ENCODE peak calls at places on chromosomes 5 and 9, in five cellular contexts. A is GM12878, Q is colonic mucosa, V is adrenal gland, Y is breast epithelium. D is an unnamed sample. For H3K4me1, the result is how much of the 10 kb centered on the place peaks cover.

GRCh38 chr5:107295914-107296313 is 374.8 kb downstream of the EFNA5 start:
- DNase-seq in A (no peak), Q (no peak), V (no peak), Y (no peak), D (no peak)

GRCh38 chr5:51810592-51810991 is 427.3 kb downstream of the ISL1 start:
- DNase-seq in A (no peak), Q (no peak), V (no peak), Y (no peak), D (no peak)

GRCh38 chr5:146947181-146947941 is 68.8 kb upstream of the PPP2R2B start:
- DNase-seq in A (no peak), Q (no peak), V (peak), Y (no peak), D (no peak)

GRCh38 chr9:128361296-128361980 is 9.7 kb upstream of the URM1 start:
- DNase-seq in A (no peak), Q (peak), V (no peak), Y (no peak), D (no peak)

GRCh38 chr5:177349362-177349647 is 2.2 kb downstream of the LMAN2 start:
- DNase-seq in A (no peak), Q (no peak), V (no peak), Y (no peak), D (no peak)

GRCh38 chr9:107358867-107359440 is 75.9 kb downstream of the RAD23B start:
- DNase-seq in A (no peak), Q (no peak), V (no peak), Y (no peak), D (no peak)

GRCh38 chr5:115838885-115839518 is 2.4 kb downstream of the ATG12 start:
- DNase-seq in A (no peak), Q (no peak), V (no peak), Y (no peak), D (no peak)

GRCh38 chr9:137694962-137695875 is 76.4 kb downstream of the EHMT1 start:
- DNase-seq in A (no peak), Q (peak), V (peak), Y (no peak), D (peak)

GRCh38 chr5:153654892-153655520 is 164.5 kb downstream of the GRIA1 start:
- DNase-seq in A (no peak), Q (no peak), V (no peak), Y (no peak), D (no peak)

GRCh38 chr9:131545003-131545785 is at the start of gene PRRT1B:
- DNase-seq in A (no peak), Q (peak), V (no peak), Y (peak), D (no peak)

GRCh38 chr5:154316223-154316967 is 125.9 kb downstream of the GALNT10 start:
- DNase-seq in A (no peak), Q (no peak), V (no peak), Y (no peak), D (no peak)

GRCh38 chr5:140951636-140952035 is 14.6 kb upstream of the PCDHAC2 start:
- DNase-seq in A (no peak), Q (no peak), V (no peak), Y (no peak), D (no peak)

GRCh38 chr5:178436326-178436940 is 153.8 kb downstream of the COL23A1 start:
- DNase-seq in A (no peak), Q (no peak), V (no peak), Y (no peak), D (no peak)

GRCh38 chr9:2181794-2182193 is 166.6 kb downstream of the SMARCA2 start:
- DNase-seq in A (no peak), Q (no peak), V (peak), Y (no peak), D (no peak)

GRCh38 chr5:1732955-1733354 is 66.7 kb downstream of the MRPL36 start:
- DNase-seq in A (no peak), Q (peak), V (no peak), Y (no peak), D (no peak)

GRCh38 chr9:118577121-118577520 is 792.1 kb downstream of the BRINP1 start:
- DNase-seq in A (no peak), Q (no peak), V (no peak), Y (no peak), D (no peak)

GRCh38 chr5:170262061-170262764 is 29.4 kb downstream of the C5orf58 start:
- DNase-seq in A (no peak), Q (no peak), V (no peak), Y (no peak), D (no peak)

GRCh38 chr9:78097541-78097940 is 65.9 kb upstream of the GNAQ start:
- DNase-seq in A (no peak), Q (no peak), V (no peak), Y (no peak), D (no peak)

GRCh38 chr5:55472642-55473041 is 62.1 kb downstream of the PLPP1 start:
- DNase-seq in A (no peak), Q (no peak), V (no peak), Y (no peak), D (no peak)

GRCh38 chr5:76270214-76270613 is 132.9 kb upstream of the IQGAP2 start:
- DNase-seq in A (no peak), Q (no peak), V (no peak), Y (no peak), D (no peak)

GRCh38 chr5:91010090-91010489 is 373.0 kb downstream of the ARRDC3 start:
- DNase-seq in A (no peak), Q (no peak), V (no peak), Y (no peak), D (no peak)

GRCh38 chr5:176473335-176474006 is 25.3 kb downstream of the FAF2 start:
- DNase-seq in A (no peak), Q (no peak), V (no peak), Y (no peak), D (no peak)

GRCh38 chr9:21549251-21549765 is 67.2 kb upstream of the IFNE start:
- DNase-seq in A (no peak), Q (peak), V (no peak), Y (no peak), D (no peak)

GRCh38 chr5:178214160-178214803 is 9.9 kb downstream of the HNRNPAB start:
- DNase-seq in A (no peak), Q (no peak), V (no peak), Y (no peak), D (no peak)

GRCh38 chr5:60672693-60673264 is 27.2 kb downstream of the DEPDC1B start:
- DNase-seq in A (no peak), Q (peak), V (no peak), Y (no peak), D (no peak)

GRCh38 chr5:6011199-6011598 is 367.1 kb downstream of the MED10 start:
- DNase-seq in A (no peak), Q (no peak), V (no peak), Y (no peak), D (no peak)

GRCh38 chr5:13939647-13940046 is 4.8 kb downstream of the DNAH5 start:
- DNase-seq in A (no peak), Q (no peak), V (no peak), Y (no peak), D (no peak)

GRCh38 chr5:34656700-34657549 is 797 bp downstream of the RAI14 start:
- DNase-seq in A (no peak), Q (peak), V (peak), Y (peak), D (peak)

GRCh38 chr5:113058269-113058668 is 81.7 kb downstream of the DCP2 start:
- DNase-seq in A (no peak), Q (no peak), V (no peak), Y (no peak), D (no peak)

GRCh38 chr9:130196643-130197042 is 24.4 kb downstream of the NCS1 start:
- DNase-seq in A (no peak), Q (no peak), V (peak), Y (no peak), D (no peak)

GRCh38 chr5:132055808-132056609 is 4.4 kb upstream of the IL3 start:
- DNase-seq in A (no peak), Q (peak), V (no peak), Y (peak), D (peak)

GRCh38 chr9:92954078-92954861 is 6.9 kb downstream of the FGD3 start:
- DNase-seq in A (peak), Q (peak), V (peak), Y (peak), D (peak)

GRCh38 chr9:131320031-131320685 is 30.6 kb downstream of the PLPP7 start:
- DNase-seq in A (no peak), Q (no peak), V (no peak), Y (no peak), D (peak)

GRCh38 chr5:143679777-143680176 is 132.2 kb upstream of the HMHB1 start:
- DNase-seq in A (no peak), Q (no peak), V (no peak), Y (no peak), D (no peak)

GRCh38 chr9:19116391-19116790 is 10.9 kb downstream of the PLIN2 start:
- DNase-seq in A (no peak), Q (no peak), V (peak), Y (no peak), D (peak)

GRCh38 chr9:114936566-114936965 is 6.2 kb upstream of the TNFSF8 start:
- DNase-seq in A (no peak), Q (no peak), V (no peak), Y (no peak), D (no peak)

GRCh38 chr9:130862747-130863146 is 27.7 kb downstream of the ABL1 start:
- DNase-seq in A (no peak), Q (no peak), V (no peak), Y (no peak), D (no peak)

GRCh38 chr5:65992630-65993029 is 66.3 kb downstream of the ERBIN start:
- DNase-seq in A (no peak), Q (no peak), V (no peak), Y (no peak), D (no peak)

GRCh38 chr9:121359358-121360294 is 10.4 kb downstream of the STOM start:
- DNase-seq in A (no peak), Q (no peak), V (no peak), Y (no peak), D (no peak)
- H3K4me3 ChIP-seq in A (peak), Q (no peak), V (no peak), Y (no peak), D (peak)

DNA sequence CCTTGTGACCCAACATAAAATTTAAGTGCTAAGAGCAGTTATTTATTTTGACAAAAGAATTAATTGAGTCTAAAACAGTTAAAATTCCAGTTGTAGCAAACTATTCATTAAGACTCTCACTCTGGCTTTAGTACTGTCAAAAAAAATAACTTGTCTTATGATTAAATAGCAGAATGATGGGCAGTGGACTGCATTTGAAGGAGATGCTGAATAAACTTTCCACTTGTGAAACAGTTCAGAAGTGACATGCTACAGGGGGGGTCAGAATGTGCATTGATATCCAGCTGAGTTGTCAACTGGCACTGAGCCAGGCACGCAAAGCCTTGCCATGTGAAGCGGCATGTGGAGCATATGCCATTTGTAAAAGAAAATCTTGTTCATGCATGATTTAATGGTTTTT is 76.0 kb downstream of the FCHO2 start:
- DNase-seq in A (no peak), Q (no peak), V (no peak), Y (no peak), D (no peak)
- H3K27ac ChIP-seq in A (no peak), Q (no peak), V (no peak), Y (no peak), D (no peak)

GRCh38 chr5:89733772-89734171 is 675.8 kb downstream of the CETN3 start:
- DNase-seq in A (no peak), Q (no peak), V (no peak), Y (no peak), D (no peak)
- H3K4me1 ChIP-seq in A (under half), Q (under half), V (under half), Y (under half), D (under half)

GRCh38 chr5:93073547-93073946 is 507.5 kb downstream of the NR2F1-AS1 start:
- DNase-seq in A (no peak), Q (no peak), V (no peak), Y (no peak), D (no peak)

GRCh38 chr5:93076566-93076965 is 504.5 kb downstream of the NR2F1-AS1 start:
- DNase-seq in A (no peak), Q (no peak), V (no peak), Y (no peak), D (no peak)

GRCh38 chr5:93079046-93079445 is 502.0 kb downstream of the NR2F1-AS1 start:
- DNase-seq in A (no peak), Q (no peak), V (no peak), Y (no peak), D (no peak)

GRCh38 chr5:93076096-93076495 is 504.9 kb downstream of the NR2F1-AS1 start:
- DNase-seq in A (no peak), Q (no peak), V (no peak), Y (no peak), D (no peak)

GRCh38 chr5:93078082-93079038 is 502.7 kb downstream of the NR2F1-AS1 start:
- DNase-seq in A (peak), Q (peak), V (peak), Y (no peak), D (peak)
- H3K4me3 ChIP-seq in A (peak), Q (no peak), V (peak), Y (no peak), D (no peak)

DNA sequence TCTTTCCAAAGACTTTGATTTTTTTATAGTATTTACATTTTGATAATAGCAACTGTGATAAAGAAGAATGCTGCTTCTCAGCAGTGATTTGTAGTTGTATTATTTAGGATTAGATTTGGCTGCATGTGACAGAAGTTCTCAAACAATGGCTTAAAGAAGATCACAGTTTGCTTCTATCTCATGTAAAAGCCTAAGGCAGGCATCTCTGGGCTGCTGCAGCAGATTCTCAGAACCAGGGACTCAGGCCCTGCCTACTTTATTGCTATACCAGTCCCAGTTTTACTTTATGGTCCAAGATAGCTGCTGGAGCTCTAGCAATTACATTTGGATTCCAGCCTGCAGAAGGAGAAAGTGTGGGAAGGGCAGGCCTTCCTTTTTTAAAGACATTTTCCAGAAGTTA is 8.8 kb upstream of the SNX2 start:
- DNase-seq in A (no peak), Q (no peak), V (no peak), Y (no peak), D (no peak)
- H3K27ac ChIP-seq in A (no peak), Q (no peak), V (no peak), Y (no peak), D (no peak)

GRCh38 chr9:121878208-121878835 is 214.8 kb downstream of the TTLL11 start:
- DNase-seq in A (no peak), Q (no peak), V (no peak), Y (no peak), D (no peak)
- H3K4me1 ChIP-seq in A (under half), Q (under half), V (under half), Y (under half), D (under half)

GRCh38 chr5:139821806-139822552 is 26.4 kb downstream of the PSD2 start:
- DNase-seq in A (no peak), Q (no peak), V (no peak), Y (no peak), D (no peak)

GRCh38 chr5:139820130-139820529 is 24.5 kb downstream of the PSD2 start:
- DNase-seq in A (no peak), Q (no peak), V (no peak), Y (no peak), D (no peak)

GRCh38 chr5:139820606-139821005 is 25.0 kb downstream of the PSD2 start:
- DNase-seq in A (no peak), Q (no peak), V (no peak), Y (no peak), D (no peak)

GRCh38 chr5:139823757-139824355 is 28.2 kb downstream of the PSD2 start:
- DNase-seq in A (no peak), Q (no peak), V (no peak), Y (no peak), D (no peak)

GRCh38 chr5:139822553-139823425 is 27.2 kb downstream of the PSD2 start:
- DNase-seq in A (no peak), Q (no peak), V (no peak), Y (no peak), D (no peak)
- H3K4me3 ChIP-seq in A (no peak), Q (no peak), V (no peak), Y (no peak), D (no peak)

DNA sequence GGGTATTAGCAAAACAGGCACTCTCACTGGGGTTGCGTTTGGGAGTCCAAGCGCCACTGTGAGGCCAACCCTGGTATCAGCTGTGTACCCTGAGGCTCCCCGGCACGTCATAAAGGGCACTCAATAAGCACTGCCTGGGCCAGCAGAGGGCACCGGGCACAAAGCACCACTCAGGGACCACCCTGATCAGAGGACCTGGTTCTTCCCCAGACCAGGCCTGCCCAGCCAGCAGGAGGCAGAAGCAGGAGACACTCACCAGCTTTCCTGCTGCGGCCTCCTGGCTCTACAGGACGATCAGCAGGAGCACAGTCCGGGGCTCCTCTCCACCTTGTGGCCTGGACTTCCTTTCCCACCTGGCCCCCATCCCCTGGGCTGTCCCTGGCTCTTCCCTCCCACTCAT is 12.6 kb downstream of the MGAT1 start:
- DNase-seq in A (no peak), Q (peak), V (no peak), Y (no peak), D (no peak)
- H3K27ac ChIP-seq in A (no peak), Q (no peak), V (no peak), Y (peak), D (no peak)

GRCh38 chr5:39414429-39414828 is 10.4 kb downstream of the DAB2 start:
- DNase-seq in A (no peak), Q (no peak), V (no peak), Y (no peak), D (no peak)

GRCh38 chr5:39411985-39412384 is 12.8 kb downstream of the DAB2 start:
- DNase-seq in A (no peak), Q (no peak), V (no peak), Y (no peak), D (no peak)

GRCh38 chr5:39417979-39418378 is 6.8 kb downstream of the DAB2 start:
- DNase-seq in A (no peak), Q (no peak), V (no peak), Y (no peak), D (no peak)

GRCh38 chr5:39412995-39413394 is 11.8 kb downstream of the DAB2 start:
- DNase-seq in A (no peak), Q (no peak), V (peak), Y (no peak), D (no peak)

GRCh38 chr5:39415186-39415585 is 9.6 kb downstream of the DAB2 start:
- DNase-seq in A (no peak), Q (no peak), V (no peak), Y (no peak), D (no peak)
- H3K4me1 ChIP-seq in A (under half), Q (under half), V (half or more), Y (under half), D (half or more)

D was measured in left ventricle myocardium inferior.